ENCODE peak calls at places on chromosomes 3 and 15, in four cellular contexts. E is endothelial cell of umbilical vein, T is astrocyte, V is GM23338. Q is an unnamed sample.

GRCh38 chr3:46447535-46447934 is 17.2 kb downstream of the LTF start:
- DNase-seq in V (no peak), T (no peak), E (no peak), Q (no peak)

GRCh38 chr15:77592768-77593167 is 39.9 kb downstream of the LINGO1 start:
- DNase-seq in E (no peak), T (no peak), V (no peak), Q (no peak)

GRCh38 chr3:74106882-74107281 is 482.1 kb upstream of the PDZRN3 start:
- DNase-seq in E (no peak), V (no peak), T (no peak), Q (no peak)

GRCh38 chr15:64284037-64284436 is 71.9 kb downstream of the CSNK1G1 start:
- DNase-seq in V (no peak), E (no peak), T (peak; percentile 57), Q (no peak)

GRCh38 chr3:188749010-188749617 is 422.7 kb upstream of the TPRG1 start:
- DNase-seq in E (peak; percentile 9), V (peak; percentile 89), T (no peak), Q (no peak)

GRCh38 chr3:87503901-87504498 is 227.6 kb upstream of the POU1F1 start:
- DNase-seq in V (peak; percentile 83), E (peak; percentile 85), T (peak; percentile 55), Q (peak; percentile 9)

GRCh38 chr3:157369712-157370447 is 66.8 kb upstream of the PTX3 start:
- DNase-seq in V (no peak), E (peak; percentile 24), T (no peak), Q (no peak)

GRCh38 chr15:96328101-96328958 is 2.2 kb upstream of the NR2F2 start:
- DNase-seq in T (peak; percentile 56), V (no peak), E (peak; percentile 68), Q (no peak)

GRCh38 chr3:194377708-194378107 is 8.2 kb upstream of the LRRC15 start:
- DNase-seq in V (no peak), T (no peak), E (no peak), Q (no peak)

DNA sequence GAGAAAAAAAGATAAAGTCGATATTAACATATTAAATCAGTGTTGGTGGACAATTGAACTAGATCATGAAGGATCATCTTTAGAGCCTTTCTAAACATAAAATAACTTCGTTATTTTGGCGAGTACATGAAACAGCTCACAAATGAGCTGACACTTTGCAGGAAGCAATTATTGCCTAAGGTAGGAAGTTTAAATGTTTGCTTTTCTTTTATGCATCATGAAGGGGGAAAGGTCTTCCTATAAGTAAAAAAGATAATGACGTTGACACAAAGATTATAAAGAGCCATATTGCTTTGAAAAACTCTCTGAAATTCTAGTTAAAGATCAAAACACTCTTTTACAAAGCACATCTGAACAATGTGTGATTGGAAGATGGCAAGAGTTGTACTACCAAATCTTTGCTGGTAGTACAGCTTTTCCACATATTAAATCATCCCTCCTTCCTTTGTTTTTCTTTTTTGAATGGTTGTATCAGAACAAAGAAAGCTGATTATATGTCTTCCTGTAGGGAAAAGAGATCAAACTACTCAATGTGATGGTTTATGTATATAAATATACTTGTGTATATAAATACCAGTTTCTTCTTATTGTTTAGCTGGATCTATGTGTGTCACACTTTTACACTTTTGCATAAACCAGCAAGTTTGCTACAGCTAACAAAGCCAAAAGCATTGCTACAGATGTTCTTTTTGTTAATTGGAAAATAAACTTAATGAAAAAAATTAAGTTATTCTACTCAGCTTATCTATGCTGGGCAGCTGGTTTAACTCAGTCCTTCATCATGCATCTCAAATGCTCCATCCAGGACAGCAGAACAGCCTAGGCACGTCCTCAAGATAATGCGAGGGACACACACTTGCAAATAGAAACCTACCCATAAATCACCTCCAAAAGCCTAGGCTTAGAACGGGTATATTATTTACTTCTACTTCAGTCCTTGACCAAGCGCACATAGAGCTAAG is 850.8 kb upstream of the ROBO1 start:
- DNase-seq in V (no peak), E (peak; percentile 21), T (no peak), Q (no peak)
- H3K27ac ChIP-seq in V (no peak overlapping the region), E (no peak overlapping the region), T (no peak overlapping the region), Q (no peak overlapping the region)

GRCh38 chr3:185503467-185503975 is 4.7 kb upstream of the TMEM41A start:
- DNase-seq in V (no peak), E (no peak), T (no peak), Q (no peak)

GRCh38 chr3:185504636-185505035 is 5.8 kb upstream of the TMEM41A start:
- DNase-seq in T (no peak), E (no peak), V (no peak), Q (no peak)

GRCh38 chr3:185502987-185503386 is 4.2 kb upstream of the TMEM41A start:
- DNase-seq in V (no peak), T (no peak), E (no peak), Q (no peak)

GRCh38 chr3:185498503-185499396 is at the start of gene TMEM41A:
- DNase-seq in V (peak; percentile 96), E (peak; percentile 90), T (peak; percentile 75), Q (peak; percentile 46)
- TF ChIP-seq CTCF in V (peak; percentile 40), E (no peak), T (no peak), Q (peak; percentile 24)

GRCh38 chr15:100373037-100373896 is 31.5 kb upstream of the ADAMTS17 start:
- DNase-seq in E (no peak), V (no peak), T (no peak), Q (no peak)
- TF ChIP-seq EZH2 in E (no peak), V (no peak), T (no peak), Q (peak; percentile 63)

GRCh38 chr3:141291610-141292345 is 60.2 kb downstream of the PXYLP1 start:
- DNase-seq in V (no peak), T (no peak), E (no peak), Q (no peak)
- H3K27ac ChIP-seq in V (no peak overlapping the region), T (no peak overlapping the region), E (no peak overlapping the region), Q (no peak overlapping the region)

GRCh38 chr3:72446406-72447058 is 401.7 kb downstream of the SHQ1 start:
- DNase-seq in E (no peak), T (peak; percentile 25), V (peak; percentile 55), Q (no peak)
- TF ChIP-seq CTCF in E (peak; percentile 4), T (no peak), V (no peak), Q (no peak)

GRCh38 chr3:120908803-120909601 is 997 bp downstream of the STXBP5L start:
- DNase-seq in V (no peak), T (no peak), E (no peak), Q (no peak)

GRCh38 chr3:120907659-120908029 is 361 bp upstream of the STXBP5L start:
- DNase-seq in T (no peak), E (no peak), V (no peak), Q (no peak)

GRCh38 chr3:120909602-120909878 is 1.5 kb downstream of the STXBP5L start:
- DNase-seq in V (peak; percentile 51), E (no peak), T (no peak), Q (no peak)

DNA sequence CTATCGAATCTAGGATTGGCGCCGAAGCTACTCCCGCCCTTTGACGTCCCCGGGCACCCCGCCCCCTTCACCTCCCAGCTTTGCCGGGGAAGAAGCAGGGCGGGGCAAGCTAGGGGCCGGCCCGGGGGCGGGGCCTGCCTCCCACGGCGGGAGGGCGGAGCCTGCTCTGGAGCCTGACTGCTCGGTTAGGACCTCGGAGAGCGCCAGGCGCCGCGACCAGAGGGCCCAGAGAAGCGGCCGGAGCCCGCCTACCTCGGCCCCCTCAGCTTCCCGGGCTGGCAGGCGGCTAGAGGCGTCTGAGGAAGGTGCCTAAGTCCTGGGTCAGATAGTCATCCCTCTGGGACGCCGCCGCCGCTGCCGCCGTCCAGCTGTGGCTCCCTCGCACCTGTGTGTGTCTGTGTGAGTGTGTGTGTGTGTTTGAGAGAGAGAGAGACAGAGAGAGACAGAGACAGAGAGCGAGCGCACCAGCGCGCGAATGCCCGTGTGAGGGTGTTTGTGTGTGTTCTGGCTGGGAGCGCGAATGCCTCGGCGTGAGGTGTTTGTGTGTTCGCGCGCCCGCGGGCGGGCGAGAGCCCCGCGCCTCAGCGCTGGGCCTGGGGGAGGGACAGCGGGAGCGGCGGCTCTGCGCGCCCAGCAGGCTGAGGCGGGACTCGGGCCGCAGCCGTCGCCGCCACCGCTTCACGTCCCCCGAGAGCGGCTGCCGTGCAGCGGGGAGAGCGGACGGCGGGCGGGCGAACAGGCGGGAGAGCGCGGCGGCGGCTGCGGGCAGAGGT is at the start of gene STXBP5L:
- DNase-seq in E (peak; percentile 83), V (peak; percentile 99), T (peak; percentile 51), Q (no peak)
- TF ChIP-seq EZH2 in E (peak; percentile 43), V (no peak), T (peak; percentile 60), Q (peak; percentile 89)